ENCODE peak calls at places on chromosomes 5 and 9, in four cellular contexts. Q is CD4-positive, alpha-beta T cell; Y is tibial nerve; T is AG09319. N is an unnamed sample.

GRCh38 chr5:135235551-135236100 is 163.4 kb downstream of the MACROH2A1 start:
- DNase-seq in Q (no peak), Y (no peak), T (no peak), N (peak; percentile 50)

GRCh38 chr5:96070625-96071246 is 109.1 kb upstream of the ELL2 start:
- DNase-seq in Q (no peak), Y (no peak), T (no peak), N (no peak)

GRCh38 chr9:13575558-13575957 is 296.1 kb upstream of the MPDZ start:
- DNase-seq in Q (no peak), Y (no peak), T (no peak), N (no peak)

GRCh38 chr5:130055572-130055971 is 151.3 kb downstream of the CHSY3 start:
- DNase-seq in Q (no peak), Y (no peak), T (no peak), N (no peak)

GRCh38 chr9:137405677-137406081 is 17.3 kb downstream of the EXD3 start:
- DNase-seq in Q (no peak), Y (no peak), T (no peak), N (no peak)

GRCh38 chr5:124979174-124979573 is 232.7 kb upstream of the ZNF608 start:
- DNase-seq in Q (no peak), Y (no peak), T (no peak), N (no peak)

GRCh38 chr5:54646285-54647101 is 128.9 kb downstream of the SNX18 start:
- DNase-seq in Q (peak; percentile 18), Y (peak; percentile 65), T (peak; percentile 54), N (no peak)

GRCh38 chr5:133944263-133945230 is 23.9 kb downstream of the C5orf15 start:
- DNase-seq in Q (peak; percentile 9), Y (no peak), T (no peak), N (peak; percentile 72)

GRCh38 chr5:10288600-10289213 is 19.0 kb downstream of the CMBL start:
- DNase-seq in Q (no peak), Y (peak; percentile 26), T (no peak), N (no peak)

GRCh38 chr9:99411068-99411467 is 189.0 kb downstream of the SEC61B start:
- DNase-seq in Q (no peak), Y (no peak), T (no peak), N (no peak)

GRCh38 chr5:143826909-143827514 is 15.1 kb downstream of the HMHB1 start:
- DNase-seq in Q (no peak), Y (no peak), T (peak; percentile 78), N (no peak)

GRCh38 chr5:31502506-31502905 is 29.4 kb downstream of the DROSHA start:
- DNase-seq in Q (no peak), Y (no peak), T (no peak), N (no peak)

GRCh38 chr5:167934561-167934971 is 356.9 kb upstream of the WWC1 start:
- DNase-seq in Q (no peak), Y (no peak), T (no peak), N (no peak)

GRCh38 chr9:116059466-116059865 is 94.1 kb upstream of the PAPPA start:
- DNase-seq in Q (no peak), Y (no peak), T (no peak), N (no peak)

GRCh38 chr9:133979124-133979920 is 12.8 kb downstream of the VAV2 start:
- DNase-seq in Q (no peak), Y (no peak), T (no peak), N (no peak)

GRCh38 chr9:112831281-112831851 is 59.3 kb downstream of the SLC46A2 start:
- DNase-seq in Q (no peak), Y (no peak), T (no peak), N (no peak)

GRCh38 chr5:178394074-178394473 is 161.5 kb upstream of the PHYKPL start:
- DNase-seq in Q (no peak), Y (no peak), T (no peak), N (peak; percentile 60)

GRCh38 chr9:16252631-16253030 is 617.8 kb downstream of the BNC2 start:
- DNase-seq in Q (no peak), Y (no peak), T (no peak), N (no peak)

GRCh38 chr5:79845448-79846197 is 145.4 kb downstream of the MTX3 start:
- DNase-seq in Q (no peak), Y (peak; percentile 47), T (peak; percentile 73), N (peak; percentile 10)

GRCh38 chr5:172641359-172642045 is 439 bp downstream of the NEURL1B start:
- DNase-seq in Q (no peak), Y (no peak), T (no peak), N (no peak)

GRCh38 chr9:22238809-22239684 is 207.6 kb upstream of the DMRTA1 start:
- DNase-seq in Q (no peak), Y (no peak), T (no peak), N (no peak)

GRCh38 chr5:136763548-136763947 is 398.2 kb upstream of the TRPC7 start:
- DNase-seq in Q (no peak), Y (no peak), T (no peak), N (no peak)

GRCh38 chr5:139975942-139976341 is 67.2 kb downstream of the NRG2 start:
- DNase-seq in Q (no peak), Y (no peak), T (no peak), N (no peak)

GRCh38 chr9:89191004-89191403 is 12.4 kb upstream of the SHC3 start:
- DNase-seq in Q (no peak), Y (no peak), T (no peak), N (no peak)

GRCh38 chr5:131164161-131164930 is 710 bp downstream of the HINT1 start:
- DNase-seq in Q (peak; percentile 53), Y (peak; percentile 43), T (peak; percentile 52), N (peak; percentile 79)

GRCh38 chr5:131163315-131164119 is 1.5 kb downstream of the HINT1 start:
- DNase-seq in Q (no peak), Y (no peak), T (no peak), N (no peak)

GRCh38 chr5:131169810-131170539 is 769 bp upstream of the LYRM7 start:
- DNase-seq in Q (no peak), Y (no peak), T (no peak), N (no peak)

GRCh38 chr5:131167615-131168014 is 2.6 kb upstream of the HINT1 start:
- DNase-seq in Q (no peak), Y (no peak), T (no peak), N (no peak)

DNA sequence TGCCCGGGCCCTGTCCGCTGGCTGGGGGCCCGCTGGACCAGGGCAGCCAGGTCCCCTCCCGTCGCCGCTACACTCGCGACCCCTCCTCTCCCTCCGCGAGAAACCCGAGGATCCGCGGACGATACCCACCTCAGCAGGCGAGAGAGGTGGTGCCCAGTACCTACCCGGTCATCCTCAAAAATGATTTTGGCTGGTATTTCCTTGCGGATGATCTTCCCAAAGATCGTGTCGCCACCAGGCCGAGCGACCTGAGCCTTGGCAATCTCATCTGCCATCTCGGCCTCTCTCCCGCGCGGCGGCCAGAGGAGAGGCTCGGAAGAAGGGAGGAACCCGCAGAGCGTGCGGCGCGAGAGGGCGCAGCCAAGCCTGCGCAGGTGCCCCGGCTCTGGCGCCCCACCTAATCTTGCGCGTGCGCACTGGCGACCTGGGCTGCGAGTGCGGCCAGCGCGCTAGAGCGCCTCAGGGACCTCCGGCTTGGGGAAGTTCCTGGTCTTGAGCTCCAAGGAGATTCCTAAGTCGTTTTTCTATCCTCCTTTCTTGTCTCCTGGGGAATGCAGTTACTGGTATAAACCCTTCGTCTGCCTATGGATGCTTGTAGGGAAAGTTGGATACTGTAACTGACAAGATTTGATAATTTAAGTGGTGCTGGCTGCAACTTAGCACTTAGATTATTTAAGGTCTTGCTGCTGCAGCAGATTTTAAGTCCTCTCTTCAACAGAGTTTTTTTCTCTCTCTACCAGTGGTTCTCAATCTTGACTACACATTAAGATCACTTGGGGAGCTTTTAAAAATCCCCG is at the start of gene HINT1:
- DNase-seq in Q (peak; percentile 81), Y (peak; percentile 82), T (peak; percentile 69), N (peak; percentile 96)
- TF ChIP-seq CTCF in Q (peak; percentile 37), Y (peak; percentile 4), T (peak; percentile 28), N (no peak)

DNA sequence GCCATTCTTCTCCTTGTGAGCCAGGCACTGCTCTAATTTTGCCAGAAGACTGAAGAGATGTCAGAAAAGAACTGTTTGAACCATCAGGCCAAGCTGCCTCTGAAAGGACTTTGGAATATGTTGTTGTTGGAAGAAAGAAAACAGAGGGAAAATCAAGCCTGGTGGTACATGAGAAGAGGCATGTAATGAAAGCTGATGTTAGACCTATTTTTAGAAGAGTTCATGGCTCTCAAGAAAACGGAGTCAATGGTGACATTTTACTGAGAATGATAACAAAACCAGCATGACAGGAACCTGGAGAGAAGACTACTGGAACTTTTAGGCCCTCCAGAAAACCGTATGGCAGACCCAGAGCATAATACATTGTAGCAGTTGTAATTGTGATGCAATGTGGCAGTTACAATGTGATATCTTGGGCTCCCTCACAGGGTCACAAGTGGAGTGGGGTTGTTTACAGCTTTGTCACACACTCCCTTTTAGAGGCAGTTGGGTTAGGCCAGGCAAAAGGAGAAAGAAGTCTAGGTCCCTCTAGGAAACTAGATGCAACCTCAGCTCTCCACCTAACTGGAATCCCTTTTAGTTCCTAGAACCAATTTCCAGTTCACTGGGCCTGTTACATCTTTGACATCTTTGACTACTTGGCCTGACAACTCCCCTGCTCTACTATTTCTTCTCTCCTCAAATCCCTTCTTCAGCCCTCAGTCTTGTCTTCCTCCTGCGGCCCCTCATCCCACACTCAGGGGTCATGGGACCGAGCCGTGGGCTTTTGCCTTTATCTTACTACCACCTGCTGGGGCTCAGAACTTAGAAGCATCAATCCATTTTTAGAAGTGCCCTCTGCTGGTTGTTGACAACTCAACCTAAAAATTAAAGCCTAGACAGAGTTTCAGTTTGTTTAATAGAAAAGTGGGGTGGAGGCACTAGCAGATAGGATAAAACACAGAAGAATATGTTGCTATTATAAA is 61.2 kb upstream of the JAK2 start:
- DNase-seq in Q (no peak), Y (no peak), T (no peak), N (no peak)
- TF ChIP-seq CTCF in Q (peak; percentile 62), Y (no peak), T (peak; percentile 44), N (peak; percentile 37)

DNA sequence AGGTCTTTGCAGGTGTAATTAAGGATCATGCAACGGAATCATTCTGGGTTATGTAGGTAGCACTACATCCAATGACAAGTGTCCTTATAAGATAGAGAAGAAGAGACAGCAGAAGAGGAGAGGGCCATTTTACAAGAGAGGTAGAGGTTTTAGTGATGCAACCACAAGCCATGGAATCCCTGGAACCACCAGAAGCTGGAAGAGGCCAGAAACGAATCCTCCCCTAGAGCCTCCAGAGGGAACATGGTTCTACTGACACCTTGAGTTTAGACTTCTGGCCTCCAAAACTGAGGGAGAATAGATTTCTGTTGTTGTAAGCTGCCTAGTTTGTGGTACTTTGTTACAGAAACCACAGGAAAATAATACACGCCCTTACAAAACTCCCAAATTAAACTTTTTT is 3.5 kb downstream of the FYB1 start:
- DNase-seq in Q (no peak), Y (no peak), T (no peak), N (no peak)
- TF ChIP-seq CTCF in Q (no peak), Y (no peak), T (no peak), N (no peak)

DNA sequence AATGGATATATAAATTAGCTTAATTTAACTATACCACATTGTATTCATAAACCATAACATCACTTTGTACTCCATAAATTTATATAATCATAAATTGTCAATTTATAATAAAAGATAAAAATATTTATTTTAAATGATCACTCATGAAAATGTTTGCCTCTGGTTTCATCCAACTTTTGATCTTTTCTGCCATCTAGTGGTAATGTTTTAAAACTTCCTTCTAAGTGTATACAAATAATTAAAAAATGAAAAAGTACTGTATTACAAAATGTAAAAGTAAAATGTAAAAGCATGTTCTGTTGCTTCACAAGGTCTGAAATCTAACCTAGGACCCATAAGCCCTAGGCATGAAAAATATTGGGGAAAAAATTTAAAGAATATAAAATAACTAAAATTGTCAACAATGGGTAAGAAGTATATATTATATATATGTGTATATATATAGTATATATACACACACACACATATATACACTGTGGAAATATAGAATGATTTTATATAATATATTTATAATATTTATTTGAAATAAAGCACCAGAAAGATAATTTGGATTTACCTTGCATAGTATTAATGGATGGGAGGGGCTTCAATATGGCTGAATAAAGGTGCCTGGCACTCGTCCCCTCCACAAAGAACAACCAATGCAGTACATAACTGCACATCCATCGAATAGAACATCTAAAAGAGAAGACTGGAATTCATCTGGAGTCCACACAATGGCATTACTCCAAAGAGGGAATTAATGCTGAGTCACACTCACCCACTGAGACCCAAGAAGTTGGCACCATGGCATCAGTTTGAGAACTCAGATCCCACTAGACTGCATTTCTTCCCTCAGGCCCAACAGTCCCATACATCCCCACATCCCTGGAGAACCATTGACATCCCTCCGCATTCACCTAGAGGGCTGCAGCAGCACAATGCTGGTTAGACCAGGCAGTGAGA is 32.5 kb downstream of the ANXA1 start:
- DNase-seq in Q (no peak), Y (no peak), T (peak; percentile 18), N (no peak)
- TF ChIP-seq CTCF in Q (peak; percentile 78), Y (peak; percentile 63), T (peak; percentile 23), N (peak; percentile 90)

N was measured in type B pancreatic cell.